ENCODE peak calls at places on chromosomes 4 and X, in ten cellular contexts. V is GM23338, U is PC-9, H is OCI-LY7, W is Karpas-422, A is HCT116, M is SK-N-SH, E is hepatocyte, L is GM23248, T is MM.1S. K is an unnamed sample. For H3K9me2, the result is how much of the 10 kb centered on the place peaks cover.

GRCh38 chr4:165464813-165465381 is 86.1 kb downstream of the CPE start:
- DNase-seq in A (no peak), H (peak), L (peak), M (peak), E (peak), T (peak), W (peak), V (peak), U (peak), K (peak)

GRCh38 chr4:16505726-16506125 is 279.5 kb upstream of the TAPT1 start:
- DNase-seq in L (peak), V (peak), U (no peak), E (peak), W (peak), A (no peak), H (no peak), M (peak), T (no peak), K (peak)

GRCh38 chrX:18353931-18354368 is 538 bp downstream of the SCML2 start:
- DNase-seq in U (no peak), T (peak), L (peak), H (peak), W (no peak), M (peak), E (peak), A (no peak), V (peak), K (peak)

GRCh38 chr4:143391895-143392294 is 55.2 kb downstream of the GAB1 start:
- DNase-seq in L (peak), W (no peak), T (no peak), U (no peak), H (no peak), A (no peak), E (no peak), M (no peak), V (no peak), K (no peak)

GRCh38 chr4:167185465-167185864 is 48.8 kb downstream of the SPOCK3 start:
- DNase-seq in H (no peak), W (no peak), T (no peak), V (no peak), L (no peak), E (no peak), M (no peak), A (no peak), U (no peak), K (peak)

GRCh38 chrX:6149231-6149870 is 79.3 kb downstream of the NLGN4X start:
- DNase-seq in E (no peak), W (no peak), A (no peak), L (no peak), H (no peak), T (no peak), U (no peak), M (peak), V (no peak), K (no peak)

GRCh38 chrX:15574017-15574416 is 26.7 kb downstream of the ACE2 start:
- DNase-seq in W (no peak), V (no peak), H (no peak), E (no peak), T (no peak), L (no peak), A (no peak), M (no peak), U (no peak), K (no peak)

GRCh38 chr4:21879187-21879586 is 69.4 kb downstream of the KCNIP4 start:
- DNase-seq in H (no peak), U (no peak), L (peak), M (no peak), V (peak), T (no peak), W (no peak), A (no peak), E (no peak), K (peak)

GRCh38 chr4:98113005-98113404 is 30.3 kb downstream of the STPG2 start:
- DNase-seq in W (peak), L (peak), E (peak), T (peak), U (no peak), H (peak), V (peak), A (peak), M (no peak), K (peak)

GRCh38 chrX:14694631-14695030 is 165.3 kb downstream of the GLRA2 start:
- DNase-seq in E (no peak), U (no peak), A (no peak), H (no peak), L (peak), M (no peak), V (no peak), T (no peak), W (no peak), K (peak)

GRCh38 chrX:120308959-120309872 is 2.0 kb downstream of the TMEM255A start:
- DNase-seq in M (peak), A (peak), U (no peak), L (peak), T (peak), V (peak), H (peak), E (peak), W (no peak), K (peak)

GRCh38 chr4:154618708-154619315 is 6.4 kb upstream of the FGG start:
- DNase-seq in U (peak), E (peak), T (peak), H (peak), V (peak), W (peak), A (peak), M (peak), L (peak), K (peak)

GRCh38 chr4:26412381-26413372 is 77.6 kb downstream of the CCKAR start:
- DNase-seq in A (no peak), L (no peak), H (no peak), T (no peak), W (no peak), E (no peak), M (no peak), V (no peak), U (no peak), K (no peak)

GRCh38 chr4:142728209-142728608 is 117.9 kb downstream of the INPP4B start:
- DNase-seq in U (no peak), L (no peak), W (no peak), A (no peak), E (no peak), T (no peak), H (no peak), M (no peak), V (no peak), K (no peak)

GRCh38 chr4:7295917-7296660 is 103.8 kb downstream of the SORCS2 start:
- DNase-seq in U (no peak), V (peak), W (peak), T (no peak), H (no peak), M (peak), A (peak), L (peak), E (peak), K (peak)

GRCh38 chr4:173370130-173370476 is 651 bp upstream of the SAP30 start:
- DNase-seq in A (no peak), E (no peak), W (peak), V (no peak), H (peak), M (peak), L (no peak), U (no peak), T (no peak), K (no peak)

GRCh38 chrX:2342281-2342688 is 158.5 kb downstream of the DHRSX start:
- DNase-seq in U (no peak), W (no peak), M (no peak), T (no peak), H (no peak), A (no peak), L (no peak), V (no peak), E (no peak), K (no peak)

GRCh38 chrX:39652336-39652735 is 445.4 kb downstream of the BCOR start:
- DNase-seq in L (peak), V (peak), H (peak), U (no peak), E (no peak), A (peak), T (peak), W (peak), M (peak), K (peak)

GRCh38 chrX:83521905-83522304 is 13.8 kb downstream of the POU3F4 start:
- DNase-seq in U (no peak), L (no peak), E (no peak), A (no peak), H (no peak), W (no peak), M (no peak), T (no peak), V (no peak), K (no peak)

GRCh38 chrX:39633293-39633692 is 464.5 kb downstream of the BCOR start:
- DNase-seq in T (no peak), H (no peak), E (no peak), M (peak), V (no peak), A (no peak), L (peak), U (no peak), W (no peak), K (no peak)

GRCh38 chr4:156971168-156971601 is 414 bp downstream of the PDGFC start:
- DNase-seq in M (peak), U (no peak), W (no peak), A (no peak), L (no peak), T (no peak), H (no peak), E (no peak), V (peak), K (no peak)

GRCh38 chr4:127793528-127793927 is 11.4 kb downstream of the HSPA4L start:
- DNase-seq in E (no peak), L (no peak), A (no peak), M (no peak), U (no peak), T (no peak), W (no peak), H (no peak), V (no peak), K (no peak)
- H3K9me2 ChIP-seq in E (under half), L (under half), A (under half), M (under half), U (under half), T (under half), W (under half), H (under half), V (under half), K (under half)

DNA sequence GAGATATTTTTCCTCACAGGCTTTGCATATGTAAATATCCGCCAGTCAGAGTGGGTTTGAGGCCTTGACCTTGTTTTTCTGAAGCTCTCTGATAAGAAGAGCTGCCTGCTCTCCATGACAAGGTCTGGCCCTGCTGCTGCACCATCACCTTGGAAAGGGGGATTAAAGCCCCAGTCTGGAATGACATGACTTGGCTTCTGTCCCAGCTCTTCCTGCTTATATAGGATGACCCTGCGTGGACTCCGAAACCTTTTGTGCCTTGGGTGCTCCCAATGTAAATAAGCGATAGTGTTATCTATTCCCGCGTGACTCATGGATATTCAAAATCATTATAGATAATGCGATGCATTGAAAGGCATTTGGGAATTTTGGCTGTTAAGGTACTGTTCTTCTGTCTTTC is 139.3 kb downstream of the BMPR1B start:
- DNase-seq in V (peak), H (no peak), M (no peak), A (no peak), U (no peak), E (peak), W (no peak), L (no peak), T (no peak), K (no peak)
- H3K4me3 ChIP-seq in V (no peak), H (no peak), M (no peak), A (no peak), U (no peak), E (no peak), W (no peak), L (no peak), T (no peak), K (no peak)

GRCh38 chr4:138869631-138870030 is 145.9 kb upstream of the NOCT start:
- DNase-seq in A (no peak), V (no peak), M (no peak), U (no peak), T (no peak), L (no peak), W (no peak), H (no peak), E (no peak), K (no peak)

GRCh38 chr4:138869165-138869564 is 146.4 kb upstream of the NOCT start:
- DNase-seq in V (no peak), U (no peak), W (no peak), M (no peak), E (no peak), H (no peak), L (peak), T (no peak), A (no peak), K (no peak)

GRCh38 chr4:138866314-138866713 is 149.3 kb upstream of the NOCT start:
- DNase-seq in H (no peak), M (no peak), E (no peak), A (no peak), L (no peak), U (no peak), T (no peak), W (no peak), V (no peak), K (no peak)

GRCh38 chr4:138867404-138867803 is 148.2 kb upstream of the NOCT start:
- DNase-seq in H (no peak), A (no peak), L (no peak), W (no peak), U (no peak), V (no peak), M (no peak), T (no peak), E (no peak), K (no peak)

GRCh38 chr4:138868562-138868961 is 147.0 kb upstream of the NOCT start:
- DNase-seq in A (no peak), H (no peak), V (no peak), L (peak), W (no peak), U (no peak), M (no peak), T (no peak), E (no peak), K (no peak)
- H3K9me2 ChIP-seq in A (under half), H (under half), V (under half), L (under half), W (under half), U (under half), M (under half), T (under half), E (under half), K (under half)

GRCh38 chrX:71616672-71617529 is 1.4 kb downstream of the CXCR3 start:
- DNase-seq in A (no peak), U (no peak), E (no peak), W (no peak), L (no peak), V (peak), H (no peak), M (peak), T (no peak), K (no peak)

GRCh38 chrX:71618787-71619186 is 476 bp upstream of the CXCR3 start:
- DNase-seq in U (no peak), L (no peak), E (no peak), T (no peak), V (no peak), W (no peak), H (no peak), A (no peak), M (no peak), K (no peak)

GRCh38 chrX:71618303-71618721 is at the start of gene CXCR3:
- DNase-seq in W (no peak), H (peak), M (no peak), U (no peak), V (no peak), E (no peak), L (no peak), T (peak), A (no peak), K (no peak)

GRCh38 chrX:71619193-71619592 is 882 bp upstream of the CXCR3 start:
- DNase-seq in W (no peak), M (no peak), L (no peak), A (no peak), H (no peak), E (no peak), V (no peak), T (no peak), U (no peak), K (no peak)

DNA sequence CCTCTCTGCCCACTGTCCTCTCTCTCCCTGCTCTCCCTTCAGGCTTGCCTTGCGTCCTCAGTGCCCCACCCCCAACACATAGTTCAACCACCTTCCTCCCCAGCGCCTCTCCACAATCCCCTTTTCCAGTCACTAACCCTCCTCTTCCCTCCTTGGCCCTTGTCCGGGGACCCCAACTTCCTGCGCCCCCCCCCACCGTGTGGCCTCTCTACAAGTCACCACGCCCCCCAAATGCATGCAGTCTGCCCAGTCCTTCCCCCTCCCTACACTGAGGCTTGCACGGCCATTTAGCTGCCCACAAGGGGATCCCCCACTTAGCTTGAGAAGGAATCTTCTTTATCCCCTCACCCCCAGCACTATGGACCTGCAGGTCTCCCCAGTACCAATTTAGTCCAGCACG is 569 bp downstream of the CXCR3 start:
- DNase-seq in E (no peak), V (no peak), W (no peak), T (no peak), L (no peak), U (no peak), M (no peak), A (no peak), H (no peak), K (no peak)
- H3K4me3 ChIP-seq in E (no peak), V (no peak), W (no peak), T (peak), L (no peak), U (no peak), M (no peak), A (no peak), H (no peak), K (no peak)

GRCh38 chr4:83716874-83717273 is 181.0 kb downstream of the GPAT3 start:
- DNase-seq in E (no peak), M (no peak), T (no peak), A (no peak), U (no peak), L (peak), V (no peak), W (no peak), H (no peak), K (no peak)
- H3K9me2 ChIP-seq in E (under half), M (under half), T (under half), A (under half), U (under half), L (under half), V (under half), W (under half), H (under half), K (under half)

DNA sequence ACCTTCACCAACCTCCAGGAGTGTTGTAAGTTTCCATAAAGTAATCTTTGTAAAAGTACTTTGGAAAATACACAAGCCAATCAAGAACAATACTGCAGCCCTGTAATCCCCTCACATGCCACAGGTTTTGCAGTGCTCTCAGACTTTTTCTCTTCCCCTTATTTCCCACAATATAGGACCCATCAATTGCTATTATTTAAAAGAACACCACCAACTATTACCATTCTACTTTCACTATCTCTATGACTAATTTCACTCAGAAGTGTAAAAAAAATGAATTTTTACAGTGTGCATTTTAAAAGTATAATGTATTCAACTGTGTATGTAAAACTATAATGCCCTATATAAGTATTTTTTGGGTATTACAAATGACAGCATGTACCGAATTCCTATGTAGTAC is 1.7 kb downstream of the ATP8A1 start:
- DNase-seq in T (no peak), V (no peak), L (peak), E (no peak), U (no peak), A (no peak), M (no peak), H (no peak), W (no peak), K (no peak)
- H3K4me3 ChIP-seq in T (peak), V (peak), L (no peak), E (peak), U (no peak), A (no peak), M (peak), H (peak), W (peak), K (peak)

DNA sequence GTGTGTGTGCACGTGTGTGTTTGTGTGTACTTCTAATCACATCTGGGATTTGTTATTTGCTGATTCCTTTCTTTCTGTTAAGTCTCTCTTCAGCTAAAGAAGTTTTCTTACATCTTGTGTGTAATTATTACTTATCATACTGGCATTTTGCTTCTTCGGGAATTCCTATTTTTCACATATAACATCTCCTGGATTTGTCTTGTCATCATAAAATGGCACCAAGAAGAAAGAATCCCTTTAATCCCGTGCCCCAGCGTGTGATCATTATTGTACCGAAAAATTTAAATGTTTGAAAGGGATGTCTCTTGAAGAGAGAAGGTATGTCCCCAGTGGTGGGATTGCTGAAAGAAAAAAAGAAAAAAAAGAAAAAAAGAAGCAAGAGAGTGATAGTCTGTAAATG is 72.3 kb downstream of the ZFX start:
- DNase-seq in E (no peak), L (no peak), A (no peak), W (no peak), T (no peak), U (no peak), V (no peak), M (no peak), H (no peak), K (no peak)
- H3K9me2 ChIP-seq in E (under half), L (under half), A (under half), W (under half), T (under half), U (under half), V (under half), M (under half), H (under half), K (under half)

GRCh38 chr4:5893013-5893580 is at the start of gene CRMP1:
- DNase-seq in V (peak), L (peak), U (no peak), H (no peak), T (no peak), W (no peak), A (no peak), M (peak), E (peak), K (no peak)
- H3K4me3 ChIP-seq in V (peak), L (no peak), U (no peak), H (no peak), T (no peak), W (no peak), A (no peak), M (peak), E (no peak), K (no peak)

GRCh38 chr4:147173797-147174196 is 228.1 kb upstream of the TTC29 start:
- DNase-seq in U (no peak), M (no peak), L (no peak), A (no peak), T (no peak), W (no peak), V (no peak), E (no peak), H (no peak), K (no peak)

GRCh38 chr4:147173317-147173716 is 227.7 kb upstream of the TTC29 start:
- DNase-seq in H (no peak), A (no peak), M (no peak), L (no peak), U (no peak), T (no peak), W (no peak), E (no peak), V (no peak), K (no peak)

GRCh38 chr4:147174561-147174960 is 228.9 kb upstream of the TTC29 start:
- DNase-seq in H (no peak), U (no peak), M (no peak), T (no peak), E (no peak), L (no peak), A (no peak), V (no peak), W (no peak), K (no peak)

GRCh38 chr4:147175460-147176025 is 229.9 kb upstream of the TTC29 start:
- DNase-seq in U (no peak), V (no peak), M (no peak), T (no peak), E (no peak), W (no peak), A (no peak), H (no peak), L (no peak), K (no peak)
- H3K9me2 ChIP-seq in U (under half), V (under half), M (under half), T (under half), E (under half), W (under half), A (under half), H (under half), L (under half), K (under half)

K was measured in PC-3.